ENCODE peak calls at places on chromosomes 7 and 10, in seven cellular contexts. I, X, R, F, B, Q and P are unnamed samples.
A peak's percentile ranks its signal among the peaks of the same experiment; 100 is the strongest.

GRCh38 chr7:77157446-77157845 is 35.0 kb downstream of the CCDC146 start:
- DNase-seq in I (peak; percentile 12), X (no peak), R (no peak), F (no peak), B (no peak), Q (no peak), P (no peak)

GRCh38 chr7:42878303-42878702 is 33.6 kb downstream of the C7orf25 start:
- DNase-seq in I (no peak), X (no peak), R (no peak), F (no peak), B (no peak), Q (no peak), P (no peak)

GRCh38 chr7:26857534-26858228 is 6.7 kb downstream of the SKAP2 start:
- DNase-seq in I (peak; percentile 85), X (no peak), R (no peak), F (peak; percentile 34), B (no peak), Q (peak; percentile 29), P (no peak)

GRCh38 chr10:33066558-33067236 is 108.7 kb upstream of the ITGB1 start:
- DNase-seq in I (peak; percentile 56), X (no peak), R (no peak), F (no peak), B (no peak), Q (no peak), P (no peak)

GRCh38 chr10:93223336-93223735 is 149.6 kb downstream of the CYP26A1 start:
- DNase-seq in I (no peak), X (no peak), R (no peak), F (no peak), B (no peak), Q (no peak), P (no peak)

GRCh38 chr10:118966131-118967125 is 63.1 kb upstream of the NANOS1 start:
- DNase-seq in I (no peak), X (no peak), R (no peak), F (no peak), B (no peak), Q (no peak), P (no peak)

GRCh38 chr10:114859227-114859626 is 37.6 kb downstream of the FHIP2A start:
- DNase-seq in I (no peak), X (no peak), R (no peak), F (no peak), B (no peak), Q (no peak), P (no peak)

GRCh38 chr7:116293139-116293538 is 82.8 kb downstream of the TES start:
- DNase-seq in I (no peak), X (no peak), R (no peak), F (no peak), B (no peak), Q (no peak), P (no peak)

GRCh38 chr10:79488303-79488702 is 24.0 kb upstream of the EIF5AL1 start:
- DNase-seq in I (peak; percentile 92), X (peak; percentile 67), R (peak; percentile 43), F (peak; percentile 78), B (peak; percentile 72), Q (peak; percentile 75), P (no peak)

GRCh38 chr10:73922007-73922863 is 11.3 kb downstream of the PLAU start:
- DNase-seq in I (no peak), X (no peak), R (no peak), F (no peak), B (no peak), Q (no peak), P (no peak)

GRCh38 chr10:109429956-109430760 is 493.2 kb downstream of the XPNPEP1 start:
- DNase-seq in I (peak; percentile 47), X (no peak), R (no peak), F (peak; percentile 41), B (no peak), Q (no peak), P (no peak)

GRCh38 chr10:119189811-119190282 is 11.2 kb upstream of the PRDX3 start:
- DNase-seq in I (peak; percentile 57), X (no peak), R (no peak), F (no peak), B (no peak), Q (no peak), P (no peak)

GRCh38 chr7:96330193-96330592 is 8.3 kb upstream of the SLC25A13 start:
- DNase-seq in I (no peak), X (no peak), R (no peak), F (no peak), B (no peak), Q (no peak), P (no peak)

GRCh38 chr10:20984632-20985031 is 87.5 kb upstream of the NEBL start:
- DNase-seq in I (no peak), X (no peak), R (no peak), F (no peak), B (no peak), Q (no peak), P (no peak)

GRCh38 chr10:118471863-118472262 is 123.6 kb downstream of the PRLHR start:
- DNase-seq in I (no peak), X (no peak), R (no peak), F (no peak), B (no peak), Q (no peak), P (no peak)

GRCh38 chr10:70528726-70529362 is 50.3 kb downstream of the PALD1 start:
- DNase-seq in I (peak; percentile 60), X (no peak), R (no peak), F (no peak), B (no peak), Q (no peak), P (no peak)

GRCh38 chr10:47090042-47090441 is 178.8 kb downstream of the PTPN20 start:
- DNase-seq in I (no peak), X (no peak), R (no peak), F (no peak), B (no peak), Q (no peak), P (no peak)

GRCh38 chr10:5536486-5536885 is 11.7 kb downstream of the CALML3 start:
- DNase-seq in I (no peak), X (no peak), R (no peak), F (no peak), B (no peak), Q (no peak), P (no peak)

DNA sequence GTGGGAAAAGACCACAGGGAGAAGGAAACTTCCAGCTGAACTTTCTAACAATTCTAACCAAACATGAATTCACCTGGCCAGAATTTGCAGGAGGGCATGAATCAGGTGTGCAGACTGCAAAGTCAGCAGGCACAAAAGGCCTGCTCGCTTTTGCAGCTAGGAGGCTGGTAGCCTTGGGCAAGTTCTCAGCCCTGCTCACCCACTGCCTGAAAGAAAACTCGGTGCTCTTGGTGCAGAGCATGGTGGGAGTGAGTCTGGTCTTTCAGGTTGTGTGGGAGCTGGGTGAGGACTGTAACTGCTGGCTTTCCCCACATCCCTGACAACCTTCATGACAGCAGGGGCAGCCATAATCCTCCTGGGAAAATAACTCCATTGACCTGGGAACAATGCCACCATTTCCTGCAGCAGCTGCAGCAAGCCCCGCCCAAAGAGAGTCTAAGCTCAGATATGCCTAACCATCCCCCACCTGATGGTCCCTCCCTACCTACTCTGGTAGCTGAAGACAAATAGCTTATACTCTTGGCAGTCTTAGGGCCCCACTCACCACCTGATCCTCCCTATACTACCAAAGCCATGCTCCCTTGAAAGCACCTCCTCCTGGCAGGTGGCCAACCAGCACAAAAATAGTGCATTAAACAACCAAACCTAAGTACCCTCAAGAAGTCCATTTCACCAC is 31.6 kb downstream of the ZNF117 start:
- DNase-seq in I (no peak), X (no peak), R (no peak), F (no peak), B (no peak), Q (no peak), P (no peak)
- TF ChIP-seq CTCF in I (no peak), X (no peak), R (no peak), F (no peak), B (no peak), Q (no peak), P (no peak)

GRCh38 chr7:142567676-142568075 is 181.6 kb upstream of the PRSS1 start:
- DNase-seq in I (no peak), X (no peak), R (no peak), F (no peak), B (no peak), Q (no peak), P (no peak)

GRCh38 chr7:142567201-142567600 is 182.1 kb upstream of the PRSS1 start:
- DNase-seq in I (no peak), X (no peak), R (no peak), F (no peak), B (no peak), Q (no peak), P (no peak)

GRCh38 chr7:142571581-142571980 is 177.7 kb upstream of the PRSS1 start:
- DNase-seq in I (peak; percentile 48), X (no peak), R (no peak), F (no peak), B (no peak), Q (no peak), P (no peak)

GRCh38 chr7:142568430-142569097 is 180.7 kb upstream of the PRSS1 start:
- DNase-seq in I (peak; percentile 84), X (no peak), R (no peak), F (peak; percentile 49), B (no peak), Q (no peak), P (no peak)

GRCh38 chr7:142569851-142570250 is 179.4 kb upstream of the PRSS1 start:
- DNase-seq in I (no peak), X (no peak), R (no peak), F (no peak), B (no peak), Q (no peak), P (no peak)
- H3K27ac ChIP-seq in I (peak overlapping the region; percentile 30), X (no peak overlapping the region), R (no peak overlapping the region), F (peak overlapping the region; percentile 62), B (no peak overlapping the region), Q (no peak overlapping the region), P (no peak overlapping the region)

DNA sequence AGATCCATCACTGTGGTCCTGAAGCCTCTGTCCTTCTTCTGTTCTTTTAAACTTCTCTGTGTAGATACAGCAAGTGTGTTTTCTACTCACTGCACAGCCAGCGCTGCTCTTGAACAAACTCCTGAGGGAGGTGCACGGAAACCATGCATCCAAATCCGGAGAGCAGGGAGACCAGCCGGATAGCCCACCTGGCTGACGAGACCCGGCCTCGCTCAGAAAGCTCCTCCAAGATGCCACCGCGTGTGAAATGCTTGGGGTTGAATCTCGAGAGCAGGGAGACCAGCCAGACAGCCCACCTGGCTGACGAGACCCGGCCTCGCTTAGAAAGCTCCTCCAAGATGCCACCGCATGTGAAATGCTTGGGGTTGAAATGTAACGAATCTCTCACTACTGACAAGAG is 602.0 kb downstream of the PTPRN2 start:
- DNase-seq in I (no peak), X (no peak), R (no peak), F (no peak), B (no peak), Q (no peak), P (no peak)
- H3K9me3 ChIP-seq in I (no peaks in the 10 kb centered on the region), X (no peaks in the 10 kb centered on the region), R (no peaks in the 10 kb centered on the region), F (peaks cover 88% of the 10 kb centered on the region), B (no peaks in the 10 kb centered on the region), Q (no peaks in the 10 kb centered on the region), P (no peaks in the 10 kb centered on the region)

DNA sequence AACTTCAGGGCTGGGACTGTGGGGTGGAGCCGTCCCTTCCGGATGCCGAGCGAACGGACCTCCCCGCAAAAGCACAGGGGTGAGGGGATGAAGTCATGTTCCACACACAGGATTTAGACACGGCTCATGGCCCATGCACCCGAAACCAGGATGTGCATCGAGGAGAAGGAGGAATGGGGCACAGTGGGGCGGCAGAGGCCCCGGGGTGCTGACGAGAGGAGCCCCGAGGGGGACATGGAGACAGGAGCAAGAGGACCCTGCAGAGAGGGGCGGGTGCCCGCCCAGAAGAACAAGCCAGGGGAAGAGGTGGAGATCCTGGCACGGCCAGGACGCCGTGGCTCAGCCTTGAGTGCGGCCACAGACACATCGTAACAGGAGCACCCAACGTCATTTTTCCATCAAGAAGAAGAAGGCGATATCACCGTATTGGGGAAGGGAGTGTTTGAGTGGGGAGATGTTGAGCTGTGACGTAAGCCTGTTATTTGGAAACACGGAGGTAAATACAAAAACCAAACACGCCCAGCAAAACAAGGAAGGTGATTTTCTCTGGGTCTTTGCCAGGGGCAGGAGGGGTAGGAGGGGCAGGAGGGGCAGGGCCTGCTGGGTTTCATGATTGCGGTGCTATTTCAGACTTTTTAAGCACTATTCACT is 25.3 kb upstream of the FOXL3 start:
- DNase-seq in I (no peak), X (no peak), R (no peak), F (no peak), B (no peak), Q (peak; percentile 55), P (no peak)
- TF ChIP-seq CTCF in I (no peak), X (no peak), R (no peak), F (no peak), B (no peak), Q (no peak), P (no peak)